ENCODE peak calls at places on chromosomes 16 and 17, in six cellular contexts. Q is stimulated activated CD4-positive, alpha-beta T cell treated with anti-CD3 and anti-CD28 coated beads, Interleukin-12 subunit alpha, Interleukin-12 subunit beta, amount 100 ng/mL, for 4 hours; T is COR-L47; I is AG04450; G is PC-3; E is activated naive CD4-positive, alpha-beta T cell. F is an unnamed sample.

GRCh38 chr17:73952498-73953205 is 250.8 kb upstream of the RPL38 start:
- DNase-seq in I (no peak), T (no peak), G (no peak), E (peak; percentile 3), Q (peak; percentile 25), F (peak; percentile 12)

GRCh38 chr17:17269926-17270773 is 10.9 kb downstream of the COPS3 start:
- DNase-seq in T (no peak), E (no peak), I (no peak), G (peak; percentile 37), Q (peak; percentile 17), F (no peak)

GRCh38 chr17:29149431-29150064 is 30.6 kb downstream of the MYO18A start:
- DNase-seq in Q (no peak), T (peak; percentile 33), G (no peak), E (no peak), I (no peak), F (no peak)

GRCh38 chr17:44221072-44221861 is 1.8 kb upstream of the UBTF start:
- DNase-seq in I (no peak), T (peak; percentile 75), G (peak; percentile 77), Q (peak; percentile 58), E (peak; percentile 33), F (no peak)

GRCh38 chr16:13919330-13919682 is 648 bp upstream of the ERCC4 start:
- DNase-seq in T (no peak), Q (no peak), G (peak; percentile 50), I (no peak), E (no peak), F (no peak)

GRCh38 chr16:19123535-19124178 is 9.9 kb downstream of the ITPRIPL2 start:
- DNase-seq in G (peak; percentile 63), E (no peak), I (no peak), T (no peak), Q (no peak), F (no peak)

GRCh38 chr16:68227183-68227793 is 8.6 kb downstream of the ESRP2 start:
- DNase-seq in G (no peak), T (no peak), Q (no peak), I (no peak), E (no peak), F (no peak)

GRCh38 chr16:72367841-72368240 is 195.9 kb upstream of the PMFBP1 start:
- DNase-seq in Q (no peak), T (no peak), I (no peak), G (no peak), E (no peak), F (no peak)

GRCh38 chr17:34384271-34384670 is 21.2 kb upstream of the CCL1 start:
- DNase-seq in T (no peak), I (no peak), E (no peak), Q (no peak), G (no peak), F (no peak)

GRCh38 chr16:86322283-86322682 is 188.0 kb upstream of the FOXF1 start:
- DNase-seq in T (no peak), I (no peak), Q (no peak), E (no peak), G (no peak), F (no peak)

GRCh38 chr16:57666353-57667068 is 1.6 kb upstream of the ADGRG3 start:
- DNase-seq in I (no peak), G (no peak), T (no peak), E (no peak), Q (no peak), F (no peak)

GRCh38 chr17:746181-746580 is 5.9 kb downstream of the GEMIN4 start:
- DNase-seq in E (no peak), I (no peak), Q (no peak), T (no peak), G (no peak), F (no peak)

GRCh38 chr16:84836967-84837366 is 17.2 kb downstream of the CRISPLD2 start:
- DNase-seq in E (no peak), Q (no peak), G (no peak), I (no peak), T (no peak), F (no peak)

GRCh38 chr17:45876539-45876938 is 17.8 kb upstream of the MAPT start:
- DNase-seq in Q (no peak), I (no peak), G (no peak), T (no peak), E (no peak), F (no peak)

GRCh38 chr16:55470533-55471371 is 8.2 kb upstream of the MMP2 start:
- DNase-seq in T (no peak), Q (no peak), G (peak; percentile 50), I (no peak), E (no peak), F (no peak)

GRCh38 chr16:83443972-83444371 is 363.8 kb upstream of the HSBP1 start:
- DNase-seq in E (no peak), G (no peak), T (no peak), Q (no peak), I (no peak), F (no peak)

GRCh38 chr17:77382356-77382911 is 241.7 kb downstream of the SEC14L1 start:
- DNase-seq in G (no peak), I (no peak), Q (no peak), T (no peak), E (no peak), F (no peak)

GRCh38 chr17:19327039-19327776 is 35.3 kb downstream of the B9D1 start:
- DNase-seq in E (no peak), G (peak; percentile 87), I (peak; percentile 51), Q (no peak), T (no peak), F (no peak)

GRCh38 chr16:62170642-62171041 is 134.4 kb upstream of the CDH8 start:
- DNase-seq in I (no peak), Q (no peak), T (no peak), G (no peak), E (no peak), F (no peak)

GRCh38 chr17:35788504-35788998 is 6.9 kb downstream of the MMP28 start:
- DNase-seq in G (peak; percentile 81), E (no peak), T (no peak), Q (no peak), I (no peak), F (no peak)

GRCh38 chr17:73569758-73570319 is 74.4 kb downstream of the SDK2 start:
- DNase-seq in I (no peak), E (no peak), T (no peak), G (no peak), Q (no peak), F (no peak)

GRCh38 chr16:47506800-47507199 is 45.7 kb downstream of the PHKB start:
- DNase-seq in I (no peak), T (no peak), G (no peak), Q (no peak), E (no peak), F (no peak)

GRCh38 chr16:3577302-3577752 is at the start of gene NLRC3:
- DNase-seq in E (no peak), G (no peak), T (no peak), I (no peak), Q (peak; percentile 28), F (peak; percentile 60)

GRCh38 chr17:17137731-17138585 is 68.2 kb downstream of the PLD6 start:
- DNase-seq in E (no peak), G (no peak), I (no peak), T (no peak), Q (no peak), F (no peak)

GRCh38 chr17:32385121-32385520 is 35.2 kb downstream of the ZNF207 start:
- DNase-seq in E (no peak), G (no peak), T (no peak), I (no peak), Q (no peak), F (no peak)

GRCh38 chr17:58153046-58153445 is 4.9 kb downstream of the OR4D1 start:
- DNase-seq in G (no peak), I (no peak), T (no peak), E (no peak), Q (no peak), F (peak; percentile 56)

GRCh38 chr17:19346351-19347255 is 15.9 kb downstream of the B9D1 start:
- DNase-seq in I (peak; percentile 48), T (no peak), G (peak; percentile 82), Q (no peak), E (no peak), F (no peak)